ENCODE peak calls at places on chromosomes 13 and 19, in six cellular contexts. Y is endothelial cell of umbilical vein; D is effector memory CD4-positive, alpha-beta T cell; U is HS-5; H is RWPE1; W is neuronal stem cell. A is an unnamed sample.

GRCh38 chr19:17758528-17758927 is 7.3 kb downstream of the FCHO1 start:
- DNase-seq in H (no peak), D (no peak), U (no peak), W (no peak), Y (no peak), A (no peak)

GRCh38 chr13:113902536-113902935 is 38.7 kb upstream of the GAS6 start:
- DNase-seq in D (no peak), Y (no peak), W (no peak), U (no peak), H (no peak), A (no peak)

GRCh38 chr19:11091343-11092153 is 2.3 kb downstream of the LDLR start:
- DNase-seq in H (peak; percentile 79), Y (peak; percentile 95), W (no peak), U (peak; percentile 98), D (peak; percentile 72), A (peak; percentile 96)

GRCh38 chr19:29715695-29716581 is 877 bp upstream of the C19orf12 start:
- DNase-seq in Y (no peak), H (no peak), W (no peak), D (no peak), U (no peak), A (no peak)

GRCh38 chr13:39144941-39145533 is 106.8 kb downstream of the NHLRC3 start:
- DNase-seq in D (no peak), H (peak; percentile 65), W (peak; percentile 47), U (no peak), Y (peak; percentile 65), A (peak; percentile 10)

GRCh38 chr13:71118779-71119364 is 748.1 kb downstream of the DACH1 start:
- DNase-seq in W (no peak), U (no peak), H (no peak), D (no peak), Y (no peak), A (no peak)

GRCh38 chr19:17601683-17602082 is 46.2 kb downstream of the COLGALT1 start:
- DNase-seq in W (no peak), U (no peak), H (no peak), Y (no peak), D (no peak), A (no peak)

GRCh38 chr19:35143231-35143715 is at the start of gene FXYD7:
- DNase-seq in H (no peak), Y (no peak), W (no peak), U (no peak), D (no peak), A (no peak)

GRCh38 chr13:49058761-49059160 is 83.0 kb downstream of the FNDC3A start:
- DNase-seq in U (no peak), Y (no peak), H (no peak), D (no peak), W (no peak), A (no peak)

GRCh38 chr13:27496006-27496405 is 45.6 kb upstream of the MTIF3 start:
- DNase-seq in Y (no peak), D (no peak), U (no peak), H (no peak), W (no peak), A (no peak)

GRCh38 chr19:49696865-49697264 is 5.9 kb downstream of the CPT1C start:
- DNase-seq in D (no peak), U (no peak), H (no peak), W (no peak), Y (no peak), A (no peak)

GRCh38 chr19:2922987-2923386 is 21.8 kb downstream of the ZNF77 start:
- DNase-seq in W (no peak), Y (no peak), H (no peak), D (no peak), U (no peak), A (peak; percentile 13)

GRCh38 chr19:1226522-1227312 is 11.1 kb downstream of the CBARP start:
- DNase-seq in H (no peak), Y (no peak), W (no peak), U (no peak), D (no peak), A (no peak)

A was measured in RCC 7860.